ENCODE peak calls at places on chromosomes 12 and 14, in eight cellular contexts. W, J, Z, Q, X, O, F and D are unnamed samples. For H3K4me1, the result is how much of the 10 kb centered on the place peaks cover.

GRCh38 chr14:53399057-53399456 is 245.9 kb upstream of the DDHD1 start:
- DNase-seq in O (no peak), X (no peak), W (no peak), Q (no peak), J (peak), F (no peak), Z (no peak), D (no peak)

GRCh38 chr12:45543887-45544286 is 185.6 kb upstream of the ARID2 start:
- DNase-seq in X (no peak), O (peak), F (peak), Q (no peak), Z (peak), J (peak), W (peak), D (peak)

GRCh38 chr14:22885975-22886374 is 3.0 kb downstream of the REM2 start:
- DNase-seq in W (no peak), F (no peak), Z (no peak), Q (no peak), O (no peak), X (no peak), J (no peak), D (no peak)

GRCh38 chr14:65054471-65055085 is 47.7 kb downstream of the MAX start:
- DNase-seq in W (no peak), O (no peak), J (no peak), F (peak), Z (no peak), Q (no peak), X (no peak), D (no peak)

GRCh38 chr12:6476496-6476895 is 6.0 kb upstream of the VAMP1 start:
- DNase-seq in O (no peak), W (no peak), Z (no peak), Q (no peak), F (no peak), J (no peak), X (no peak), D (no peak)

GRCh38 chr14:52315355-52315718 is 1.2 kb downstream of the PTGER2 start:
- DNase-seq in X (no peak), Q (no peak), J (no peak), O (no peak), F (peak), W (no peak), Z (no peak), D (no peak)

GRCh38 chr14:92959189-92959531 is 36.2 kb downstream of the CHGA start:
- DNase-seq in O (no peak), J (no peak), W (peak), Z (no peak), Q (no peak), F (no peak), X (no peak), D (no peak)

GRCh38 chr14:51544901-51545300 is 106.8 kb upstream of the FRMD6 start:
- DNase-seq in W (no peak), J (no peak), F (no peak), O (no peak), Q (no peak), X (no peak), Z (no peak), D (no peak)

GRCh38 chr12:102879144-102879763 is 37.8 kb downstream of the PAH start:
- DNase-seq in Q (no peak), O (peak), W (no peak), X (peak), Z (no peak), J (peak), F (no peak), D (peak)

GRCh38 chr12:46795988-46796387 is 29.8 kb downstream of the SLC38A4 start:
- DNase-seq in X (no peak), F (no peak), Q (no peak), Z (no peak), J (no peak), W (no peak), O (no peak), D (no peak)

GRCh38 chr12:51678086-51678724 is 87.2 kb downstream of the SCN8A start:
- DNase-seq in W (no peak), Q (no peak), Z (no peak), J (peak), O (no peak), F (peak), X (no peak), D (peak)

GRCh38 chr12:111430418-111431353 is 25.0 kb downstream of the SH2B3 start:
- DNase-seq in Z (no peak), O (no peak), W (no peak), F (no peak), X (no peak), J (no peak), Q (no peak), D (no peak)

GRCh38 chr14:73740921-73741326 is 26.7 kb upstream of the PNMA1 start:
- DNase-seq in Z (peak), Q (peak), O (peak), W (peak), J (peak), F (peak), X (peak), D (peak)

GRCh38 chr12:64124511-64125197 is 97.4 kb downstream of the KICS2 start:
- DNase-seq in W (no peak), F (no peak), X (no peak), Z (no peak), O (no peak), J (no peak), Q (no peak), D (no peak)

GRCh38 chr12:107379852-107380567 is 286.7 kb upstream of the CRY1 start:
- DNase-seq in Q (no peak), W (no peak), O (peak), J (peak), F (peak), X (no peak), Z (no peak), D (no peak)

GRCh38 chr12:13307143-13307831 is 110.8 kb downstream of the EMP1 start:
- DNase-seq in Z (no peak), Q (no peak), X (no peak), W (no peak), O (no peak), J (no peak), F (no peak), D (no peak)

GRCh38 chr12:117388865-117389508 is 27.6 kb upstream of the NOS1 start:
- DNase-seq in X (no peak), O (no peak), J (no peak), W (no peak), F (no peak), Q (no peak), Z (no peak), D (no peak)

GRCh38 chr14:67573268-67574010 is 26.6 kb downstream of the PIGH start:
- DNase-seq in J (no peak), X (no peak), W (no peak), O (no peak), Z (no peak), F (no peak), Q (peak), D (no peak)

GRCh38 chr14:92160619-92161018 is 38.9 kb downstream of the CPSF2 start:
- DNase-seq in O (peak), X (no peak), Z (no peak), W (no peak), J (peak), Q (no peak), F (no peak), D (peak)

GRCh38 chr12:109680521-109681030 is 33.0 kb upstream of the FAM222A start:
- DNase-seq in J (no peak), W (no peak), F (peak), X (no peak), O (no peak), Z (no peak), Q (no peak), D (peak)

GRCh38 chr12:72511906-72512305 is 239.7 kb downstream of the TRHDE start:
- DNase-seq in J (no peak), Q (no peak), O (no peak), W (no peak), Z (no peak), X (no peak), F (no peak), D (no peak)

GRCh38 chr12:53755451-53756290 is 3.9 kb upstream of the CISTR start:
- DNase-seq in J (peak), Q (no peak), Z (no peak), O (no peak), X (no peak), F (no peak), W (no peak), D (no peak)
- TF ChIP-seq CTCF in J (no peak), Q (no peak), Z (no peak), O (no peak), X (no peak), F (no peak), W (no peak), D (no peak)

GRCh38 chr14:68895304-68895703 is 83.8 kb downstream of the ACTN1 start:
- DNase-seq in W (no peak), Z (no peak), O (no peak), F (no peak), Q (no peak), J (no peak), X (no peak), D (no peak)

GRCh38 chr14:68896132-68896531 is 83.0 kb downstream of the ACTN1 start:
- DNase-seq in F (no peak), W (no peak), J (no peak), X (no peak), O (no peak), Z (no peak), Q (no peak), D (no peak)

GRCh38 chr14:68897559-68898160 is 81.4 kb downstream of the ACTN1 start:
- DNase-seq in X (no peak), J (no peak), W (peak), Z (no peak), Q (no peak), F (no peak), O (no peak), D (no peak)

GRCh38 chr14:68899033-68899603 is 80.0 kb downstream of the ACTN1 start:
- DNase-seq in F (no peak), Q (no peak), O (no peak), W (peak), J (no peak), X (no peak), Z (no peak), D (no peak)

DNA sequence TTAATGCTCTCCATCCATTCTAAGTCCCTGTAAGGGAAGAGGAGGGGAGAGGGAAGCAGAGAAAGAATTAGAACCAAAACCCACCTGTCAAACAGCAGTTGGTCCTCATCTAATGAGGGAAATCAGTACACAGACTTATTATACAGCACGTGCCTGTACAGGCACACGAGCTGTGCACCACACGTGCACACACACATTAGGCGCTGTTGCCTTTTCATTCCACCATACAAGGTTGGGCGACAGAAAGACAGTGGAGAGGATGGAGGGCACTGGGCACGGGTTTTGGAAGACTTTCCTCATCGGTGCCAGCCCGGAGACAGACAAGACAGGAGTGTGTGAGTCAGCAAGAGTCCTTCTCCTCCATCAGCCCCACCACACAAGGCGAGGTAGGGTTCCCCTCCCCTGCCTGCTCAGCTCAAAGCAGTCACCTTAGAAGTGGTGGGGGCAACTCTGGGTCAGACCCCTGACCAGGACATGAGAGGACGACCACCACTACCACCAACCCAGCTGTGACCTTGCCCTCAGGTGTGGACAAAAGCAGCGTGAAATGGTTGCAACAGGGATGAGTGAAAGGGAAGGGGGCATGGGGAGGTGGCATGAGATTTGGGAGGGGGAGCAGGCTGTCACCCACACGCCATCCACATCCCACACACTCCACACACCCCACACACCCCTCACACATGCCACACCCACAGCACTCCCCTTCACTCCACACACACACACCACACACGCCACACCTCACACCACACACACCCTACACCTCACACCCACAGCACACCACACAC is 80.7 kb downstream of the ACTN1 start:
- DNase-seq in Z (no peak), F (no peak), O (no peak), J (no peak), Q (no peak), X (no peak), W (peak), D (no peak)
- H3K4me1 ChIP-seq in Z (under half), F (under half), O (under half), J (under half), Q (under half), X (under half), W (under half), D (under half)

DNA sequence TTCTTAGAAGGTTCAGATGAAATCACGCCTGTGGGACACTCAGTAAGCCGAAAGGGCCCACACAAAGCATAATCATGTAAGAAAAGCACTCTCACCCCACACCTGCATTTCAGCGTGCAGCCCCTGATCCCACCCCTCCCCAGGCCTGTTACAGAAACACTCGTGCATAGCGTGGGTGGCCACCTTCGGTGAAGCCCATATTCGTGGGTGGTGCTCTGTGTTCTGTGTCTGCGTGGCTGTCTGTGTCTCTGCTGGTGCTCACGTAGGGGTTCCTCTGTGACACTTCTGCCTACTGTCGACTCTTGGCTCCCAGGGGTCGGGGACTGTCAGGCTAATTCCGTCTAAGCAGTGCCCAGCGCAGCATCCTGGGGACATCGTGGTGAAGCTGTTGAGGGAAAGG is 74.0 kb downstream of the B4GALNT3 start:
- DNase-seq in O (no peak), J (no peak), X (no peak), Q (no peak), W (no peak), Z (no peak), F (no peak), D (no peak)
- H3K27ac ChIP-seq in O (peak), J (no peak), X (no peak), Q (no peak), W (no peak), Z (no peak), F (no peak), D (no peak)

GRCh38 chr14:39581474-39581873 is 149.2 kb upstream of the FBXO33 start:
- DNase-seq in Z (no peak), W (no peak), Q (no peak), O (no peak), J (no peak), X (no peak), F (no peak), D (no peak)
- TF ChIP-seq CTCF in Z (no peak), W (peak), Q (no peak), O (no peak), J (peak), X (no peak), F (no peak), D (no peak)

GRCh38 chr12:121793836-121794531 is 496 bp upstream of the RHOF start:
- DNase-seq in Q (peak), W (peak), Z (peak), O (peak), F (peak), J (peak), X (peak), D (peak)
- H3K4me1 ChIP-seq in Q (half or more), W (half or more), Z (under half), O (half or more), F (half or more), J (half or more), X (under half), D (half or more)

GRCh38 chr12:120258323-120258896 is 7.1 kb downstream of the PXN start:
- DNase-seq in O (no peak), X (no peak), F (no peak), J (no peak), Z (no peak), W (no peak), Q (no peak), D (no peak)
- H3K27ac ChIP-seq in O (peak), X (peak), F (peak), J (no peak), Z (peak), W (peak), Q (peak), D (no peak)